ENCODE peak calls at places on chromosome 3, in seven cellular contexts. T is progenitor cell of endocrine pancreas, L is HFF-Myc, K is testis, S is heart left ventricle, Y is body of pancreas, J is right lobe of liver. D is an unnamed sample.

GRCh38 chr3:76912966-76913365 is 126.9 kb upstream of the ROBO2 start:
- DNase-seq in T (no peak), L (no peak), K (no peak), S (no peak), Y (no peak), J (no peak), D (no peak)

GRCh38 chr3:179828738-179829137 is 175.9 kb downstream of the USP13 start:
- DNase-seq in T (no peak), L (no peak), K (no peak), S (no peak), Y (no peak), J (no peak), D (no peak)

GRCh38 chr3:184368804-184369183 is 7.3 kb downstream of the POLR2H start:
- DNase-seq in T (no peak), L (no peak), K (no peak), S (no peak), Y (no peak), J (peak), D (no peak)

GRCh38 chr3:123143669-123144411 is 57.9 kb upstream of the SEC22A start:
- DNase-seq in T (no peak), L (no peak), K (peak), S (no peak), Y (peak), J (peak), D (no peak)

GRCh38 chr3:184460276-184460675 is 80.4 kb downstream of the CHRD start:
- DNase-seq in T (no peak), L (no peak), K (no peak), S (no peak), Y (no peak), J (no peak), D (no peak)

GRCh38 chr3:62109534-62109933 is 263.8 kb downstream of the FEZF2 start:
- DNase-seq in T (no peak), L (peak), K (no peak), S (no peak), Y (no peak), J (no peak), D (no peak)

GRCh38 chr3:131535131-131535530 is 32.4 kb upstream of the MRPL3 start:
- DNase-seq in T (no peak), L (no peak), K (no peak), S (no peak), Y (no peak), J (no peak), D (no peak)

GRCh38 chr3:69827127-69827526 is 87.9 kb downstream of the MITF start:
- DNase-seq in T (no peak), L (no peak), K (no peak), S (no peak), Y (no peak), J (no peak), D (no peak)

GRCh38 chr3:72907851-72908620 is 20.2 kb downstream of the GXYLT2 start:
- DNase-seq in T (no peak), L (no peak), K (no peak), S (no peak), Y (peak), J (peak), D (no peak)

GRCh38 chr3:69214241-69214640 is 91.8 kb upstream of the LMOD3 start:
- DNase-seq in T (no peak), L (no peak), K (no peak), S (no peak), Y (no peak), J (no peak), D (no peak)

GRCh38 chr3:53044371-53045106 is 1.3 kb downstream of the SFMBT1 start:
- DNase-seq in T (no peak), L (no peak), K (peak), S (no peak), Y (peak), J (no peak), D (no peak)

GRCh38 chr3:37143821-37144220 is 30.6 kb downstream of the LRRFIP2 start:
- DNase-seq in T (no peak), L (no peak), K (no peak), S (no peak), Y (no peak), J (no peak), D (no peak)

GRCh38 chr3:148880681-148881080 is 15.6 kb downstream of the CPA3 start:
- DNase-seq in T (no peak), L (no peak), K (no peak), S (no peak), Y (no peak), J (no peak), D (peak)

GRCh38 chr3:58566398-58567250 is 10.6 kb downstream of the FAM107A start:
- DNase-seq in T (no peak), L (no peak), K (no peak), S (no peak), Y (no peak), J (peak), D (no peak)

GRCh38 chr3:110754207-110754916 is 317.3 kb upstream of the NECTIN3 start:
- DNase-seq in T (no peak), L (no peak), K (no peak), S (no peak), Y (no peak), J (no peak), D (no peak)

GRCh38 chr3:71345429-71346027 is 238.0 kb downstream of the FOXP1 start:
- DNase-seq in T (no peak), L (no peak), K (no peak), S (no peak), Y (no peak), J (no peak), D (no peak)

GRCh38 chr3:99747915-99748314 is 69.7 kb upstream of the CMSS1 start:
- DNase-seq in T (no peak), L (peak), K (peak), S (no peak), Y (no peak), J (no peak), D (no peak)

GRCh38 chr3:69770219-69770618 is 31.0 kb downstream of the MITF start:
- DNase-seq in T (no peak), L (no peak), K (no peak), S (no peak), Y (no peak), J (no peak), D (no peak)

GRCh38 chr3:187695434-187695833 is 6.9 kb downstream of the RTP2 start:
- DNase-seq in T (no peak), L (no peak), K (no peak), S (no peak), Y (no peak), J (no peak), D (no peak)

GRCh38 chr3:73442152-73442551 is 182.6 kb downstream of the PDZRN3 start:
- DNase-seq in T (no peak), L (no peak), K (no peak), S (no peak), Y (no peak), J (no peak), D (no peak)

GRCh38 chr3:107611775-107612469 is 89.2 kb downstream of the BBX start:
- DNase-seq in T (no peak), L (no peak), K (no peak), S (no peak), Y (no peak), J (no peak), D (no peak)

GRCh38 chr3:67678665-67679064 is 24.3 kb upstream of the SUCLG2 start:
- DNase-seq in T (no peak), L (no peak), K (no peak), S (no peak), Y (no peak), J (no peak), D (no peak)

GRCh38 chr3:174363256-174363655 is 495.9 kb upstream of the NAALADL2 start:
- DNase-seq in T (no peak), L (no peak), K (no peak), S (no peak), Y (no peak), J (no peak), D (no peak)

GRCh38 chr3:18027161-18027939 is 284.9 kb upstream of the TBC1D5 start:
- DNase-seq in T (no peak), L (no peak), K (no peak), S (no peak), Y (no peak), J (no peak), D (no peak)

GRCh38 chr3:46491089-46492070 is 6.4 kb upstream of the RTP3 start:
- DNase-seq in T (no peak), L (no peak), K (no peak), S (no peak), Y (peak), J (peak), D (no peak)

GRCh38 chr3:165642761-165643432 is 194.3 kb downstream of the BCHE start:
- DNase-seq in T (no peak), L (peak), K (no peak), S (no peak), Y (peak), J (peak), D (no peak)

GRCh38 chr3:99659032-99659431 is 20.6 kb downstream of the COL8A1 start:
- DNase-seq in T (no peak), L (peak), K (no peak), S (no peak), Y (no peak), J (no peak), D (no peak)

GRCh38 chr3:61371123-61371522 is 119.9 kb upstream of the FHIT start:
- DNase-seq in T (no peak), L (no peak), K (peak), S (no peak), Y (no peak), J (no peak), D (no peak)

GRCh38 chr3:121995190-121996137 is 26.6 kb downstream of the ILDR1 start:
- DNase-seq in T (no peak), L (peak), K (peak), S (peak), Y (peak), J (peak), D (no peak)

GRCh38 chr3:180229113-180229512 is 192.4 kb upstream of the PEX5L start:
- DNase-seq in T (no peak), L (no peak), K (no peak), S (no peak), Y (no peak), J (no peak), D (no peak)

GRCh38 chr3:113844622-113845222 is 6.1 kb downstream of the GRAMD1C start:
- DNase-seq in T (no peak), L (no peak), K (no peak), S (no peak), Y (no peak), J (no peak), D (no peak)

DNA sequence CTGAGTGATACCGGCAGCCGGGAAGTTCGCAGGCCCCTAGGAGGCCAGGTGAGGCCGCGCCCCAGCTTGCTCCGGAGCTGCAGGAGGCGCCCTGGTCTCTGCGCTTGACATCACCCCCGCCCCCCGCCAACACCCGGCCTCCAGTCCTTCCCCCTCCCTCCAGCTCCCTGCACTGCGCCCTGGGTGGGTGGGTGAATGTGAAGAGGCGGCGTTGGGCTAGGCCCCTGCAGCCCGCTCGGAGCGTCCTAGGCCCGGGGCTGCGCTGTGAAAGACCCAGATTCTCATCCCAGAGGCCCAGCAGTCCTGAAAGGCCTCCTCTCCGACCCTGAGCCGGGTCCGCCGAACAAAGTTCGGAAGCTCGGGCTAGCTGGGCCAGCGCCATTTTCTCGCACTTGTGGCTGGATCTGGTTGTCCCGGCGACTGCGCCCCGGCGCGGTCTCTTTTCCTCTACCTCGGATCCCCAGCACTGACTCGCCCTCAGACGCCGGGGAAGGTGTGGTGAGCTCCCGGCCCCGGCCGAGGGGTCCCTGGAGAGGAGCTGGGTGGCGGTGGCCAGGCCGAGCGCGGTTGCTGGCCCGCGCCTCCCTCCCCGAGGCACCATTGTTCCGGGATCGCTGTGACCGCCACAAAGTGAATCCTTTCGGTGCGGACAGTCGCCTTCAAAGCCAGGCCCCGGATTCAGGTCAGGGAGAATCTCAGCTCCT is 12.9 kb downstream of the ZIC4 start:
- DNase-seq in T (no peak), L (no peak), K (peak), S (no peak), Y (no peak), J (peak), D (no peak)
- TF ChIP-seq CTCF in T (no peak), L (no peak), K (no peak), S (no peak), Y (no peak), J (no peak), D (no peak)

GRCh38 chr3:134134240-134134639 is 104.5 kb upstream of the SLCO2A1 start:
- DNase-seq in T (no peak), L (no peak), K (no peak), S (no peak), Y (no peak), J (no peak), D (no peak)

GRCh38 chr3:134136604-134137003 is 106.9 kb upstream of the SLCO2A1 start:
- DNase-seq in T (no peak), L (no peak), K (no peak), S (no peak), Y (no peak), J (no peak), D (no peak)

GRCh38 chr3:134132961-134133360 is 103.2 kb upstream of the SLCO2A1 start:
- DNase-seq in T (no peak), L (no peak), K (no peak), S (no peak), Y (no peak), J (no peak), D (no peak)

DNA sequence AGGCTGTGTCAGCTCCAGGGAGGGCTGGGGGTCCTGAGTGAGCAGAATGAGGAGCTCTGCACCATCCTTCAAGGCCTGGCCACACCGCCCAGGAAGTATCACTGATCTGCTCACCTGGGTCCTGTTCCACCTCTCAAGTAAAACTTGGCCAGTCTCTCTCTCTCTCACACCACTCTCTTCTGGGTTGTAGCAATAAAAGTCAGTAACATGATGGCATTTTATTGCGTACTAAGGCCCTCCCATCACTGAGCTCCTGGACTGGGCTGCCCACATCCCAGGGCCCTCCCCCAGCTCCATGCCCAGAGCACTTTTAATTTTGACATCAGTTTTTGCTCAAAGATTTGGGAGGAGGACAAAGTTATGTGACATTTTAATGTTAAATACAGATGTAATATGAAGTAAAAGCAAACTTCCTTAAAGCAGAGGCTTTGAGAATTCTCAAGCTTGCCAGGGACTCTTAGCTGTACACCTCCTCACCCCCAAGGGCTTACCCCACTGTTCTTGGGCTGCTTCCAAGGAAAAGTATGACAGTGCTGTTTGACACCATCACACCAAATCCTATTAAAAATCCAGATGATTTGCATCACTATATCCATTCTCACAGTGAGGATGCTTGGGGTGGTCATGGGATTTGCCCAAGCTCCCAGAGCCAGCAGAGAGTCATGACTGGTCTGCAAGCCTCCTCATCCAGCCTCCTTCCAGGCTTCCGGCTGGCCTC is 105.1 kb upstream of the SLCO2A1 start:
- DNase-seq in T (no peak), L (no peak), K (no peak), S (no peak), Y (no peak), J (no peak), D (no peak)
- TF ChIP-seq CTCF in T (no peak), L (no peak), K (no peak), S (no peak), Y (no peak), J (no peak), D (no peak)

GRCh38 chr3:126263539-126263938 is 83.2 kb upstream of the ALDH1L1 start:
- DNase-seq in T (no peak), L (no peak), K (no peak), S (peak), Y (no peak), J (no peak), D (no peak)

GRCh38 chr3:126262227-126262626 is 81.8 kb upstream of the ALDH1L1 start:
- DNase-seq in T (no peak), L (no peak), K (no peak), S (no peak), Y (no peak), J (no peak), D (no peak)

GRCh38 chr3:126259411-126260391 is 79.3 kb upstream of the ALDH1L1 start:
- DNase-seq in T (no peak), L (no peak), K (peak), S (peak), Y (peak), J (peak), D (no peak)

GRCh38 chr3:126258670-126259069 is 78.3 kb upstream of the ALDH1L1 start:
- DNase-seq in T (no peak), L (peak), K (no peak), S (peak), Y (no peak), J (no peak), D (no peak)

GRCh38 chr3:126261037-126261436 is 80.7 kb upstream of the ALDH1L1 start:
- DNase-seq in T (no peak), L (no peak), K (peak), S (peak), Y (peak), J (peak), D (no peak)
- TF ChIP-seq CTCF in T (peak), L (no peak), K (no peak), S (no peak), Y (peak), J (no peak), D (peak)

DNA sequence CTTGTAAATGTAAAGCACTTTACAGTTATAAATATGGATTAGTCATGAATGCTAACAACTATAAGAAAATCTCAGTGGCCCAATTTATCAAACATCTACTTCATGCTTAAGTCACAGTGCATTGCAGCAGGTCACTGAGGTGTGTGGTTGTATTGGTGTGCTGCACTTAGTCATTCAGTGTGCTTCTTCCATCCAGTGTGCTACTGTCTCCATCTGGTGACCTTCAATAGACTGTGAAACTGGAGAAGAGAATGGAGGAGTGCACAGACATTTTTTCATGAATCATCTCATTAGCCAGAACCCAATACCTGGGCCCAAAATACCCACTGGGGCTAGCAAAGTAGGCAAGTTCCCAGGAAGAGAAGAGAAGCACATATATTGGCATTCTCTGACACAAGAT is 199.6 kb downstream of the SHOX2 start:
- DNase-seq in T (no peak), L (peak), K (no peak), S (no peak), Y (no peak), J (no peak), D (no peak)
- TF ChIP-seq CTCF in T (no peak), L (peak), K (no peak), S (no peak), Y (no peak), J (no peak), D (no peak)

GRCh38 chr3:25583343-25583742 is 81.4 kb downstream of the TOP2B start:
- DNase-seq in T (no peak), L (no peak), K (no peak), S (no peak), Y (no peak), J (no peak), D (no peak)
- TF ChIP-seq CTCF in T (no peak), L (no peak), K (no peak), S (no peak), Y (no peak), J (no peak), D (no peak)

GRCh38 chr3:129343643-129344360 is 65.1 kb downstream of the HMCES start:
- DNase-seq in T (peak), L (no peak), K (peak), S (no peak), Y (peak), J (no peak), D (no peak)
- TF ChIP-seq CTCF in T (peak), L (peak), K (peak), S (peak), Y (peak), J (peak), D (peak)

DNA sequence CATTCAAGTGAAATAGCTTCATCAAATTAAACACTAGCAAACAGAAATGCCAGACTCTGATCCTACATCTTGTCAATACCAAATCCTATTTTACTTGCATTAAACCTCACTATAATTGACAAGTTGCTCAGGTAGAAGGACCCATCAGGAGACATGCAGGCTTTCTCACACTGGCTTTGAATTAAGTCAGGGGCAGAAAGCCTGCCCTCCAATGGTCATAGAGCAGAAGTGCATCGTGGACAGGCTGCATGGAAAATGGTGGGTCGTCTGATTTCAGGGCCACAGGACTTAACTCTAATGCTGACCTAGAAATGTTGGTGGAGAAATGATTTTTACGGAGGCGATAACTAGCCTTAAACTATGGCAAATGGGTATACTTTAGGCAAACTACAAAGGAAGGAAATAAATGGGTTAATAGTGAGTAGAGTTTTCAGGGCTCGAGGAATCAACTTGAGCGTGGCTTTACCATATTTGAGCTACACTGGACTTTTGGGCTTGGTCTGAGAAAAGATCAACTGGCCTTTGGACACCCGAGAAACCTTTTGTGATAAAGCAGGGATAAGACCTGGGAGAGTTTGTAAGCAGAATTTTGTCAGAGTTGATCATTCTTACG is 283.9 kb downstream of the GRM7 start:
- DNase-seq in T (no peak), L (no peak), K (peak), S (no peak), Y (peak), J (no peak), D (no peak)
- TF ChIP-seq CTCF in T (peak), L (no peak), K (peak), S (no peak), Y (peak), J (peak), D (peak)

GRCh38 chr3:14550181-14550580 is 10.0 kb upstream of the GRIP2 start:
- DNase-seq in T (no peak), L (no peak), K (no peak), S (no peak), Y (no peak), J (no peak), D (no peak)

GRCh38 chr3:14548321-14548729 is 8.2 kb upstream of the GRIP2 start:
- DNase-seq in T (peak), L (peak), K (peak), S (peak), Y (peak), J (no peak), D (no peak)

GRCh38 chr3:14547693-14548092 is 7.6 kb upstream of the GRIP2 start:
- DNase-seq in T (no peak), L (no peak), K (no peak), S (no peak), Y (no peak), J (no peak), D (no peak)

GRCh38 chr3:14550651-14551611 is 10.8 kb upstream of the GRIP2 start:
- DNase-seq in T (no peak), L (no peak), K (no peak), S (no peak), Y (no peak), J (no peak), D (no peak)

GRCh38 chr3:14549256-14549931 is 9.3 kb upstream of the GRIP2 start:
- DNase-seq in T (no peak), L (no peak), K (no peak), S (no peak), Y (no peak), J (no peak), D (no peak)
- TF ChIP-seq CTCF in T (peak), L (peak), K (peak), S (no peak), Y (no peak), J (no peak), D (peak)

D was measured in GM12864.